ENCODE peak calls at places on chromosomes 13 and 19, in eight cellular contexts. P is stimulated activated CD4-positive, alpha-beta T cell treated with anti-CD3 and anti-CD28 coated beads, Interleukin-1b, Interleukin-23, amount 100 ng/mL, for 4 hours; C is HT-29; Y is lower leg skin; G is NCI-H2227 treated with DMSO at 0.1 percent for 48 hours; Z is T follicular helper cell; U is WERI-Rb-1; A is cardiac muscle cell. Q is an unnamed sample.

GRCh38 chr19:50266896-50267295 is 62.3 kb downstream of the KCNC3 start:
- DNase-seq in P (peak), C (peak), Y (no peak), G (no peak), Z (no peak), U (no peak), A (no peak), Q (no peak)

GRCh38 chr19:37537391-37537947 is 30.7 kb downstream of the ZNF793 start:
- DNase-seq in P (no peak), C (no peak), Y (no peak), G (no peak), Z (no peak), U (no peak), A (no peak), Q (no peak)

GRCh38 chr19:14632286-14632685 is 42.4 kb downstream of the ADGRE3 start:
- DNase-seq in P (no peak), C (peak), Y (no peak), G (no peak), Z (no peak), U (no peak), A (peak), Q (peak)

GRCh38 chr19:51971624-51972023 is 15.0 kb downstream of the ZNF350 start:
- DNase-seq in P (no peak), C (no peak), Y (no peak), G (no peak), Z (no peak), U (peak), A (peak), Q (no peak)

GRCh38 chr13:59545007-59545406 is 618.7 kb downstream of the DIAPH3 start:
- DNase-seq in P (no peak), C (no peak), Y (no peak), G (no peak), Z (no peak), U (peak), A (no peak), Q (no peak)

GRCh38 chr13:100300213-100300612 is 211.3 kb downstream of the PCCA start:
- DNase-seq in P (no peak), C (no peak), Y (no peak), G (peak), Z (no peak), U (no peak), A (no peak), Q (no peak)

GRCh38 chr13:27578121-27579030 is 42.0 kb downstream of the LNX2 start:
- DNase-seq in P (no peak), C (no peak), Y (no peak), G (no peak), Z (no peak), U (no peak), A (no peak), Q (peak)

GRCh38 chr19:12784394-12784870 is 6.9 kb upstream of the JUNB start:
- DNase-seq in P (no peak), C (peak), Y (no peak), G (no peak), Z (no peak), U (no peak), A (no peak), Q (no peak)

GRCh38 chr13:33092422-33092987 is 76.3 kb downstream of the KL start:
- DNase-seq in P (no peak), C (no peak), Y (no peak), G (no peak), Z (no peak), U (no peak), A (no peak), Q (no peak)

GRCh38 chr19:2475018-2475701 is 767 bp upstream of the GADD45B start:
- DNase-seq in P (peak), C (peak), Y (no peak), G (no peak), Z (peak), U (no peak), A (peak), Q (peak)

GRCh38 chr13:50392977-50393376 is 377.7 kb downstream of the KCNRG start:
- DNase-seq in P (no peak), C (no peak), Y (no peak), G (no peak), Z (no peak), U (no peak), A (no peak), Q (no peak)

GRCh38 chr19:1665565-1666047 is 13.2 kb upstream of the TCF3 start:
- DNase-seq in P (no peak), C (no peak), Y (no peak), G (no peak), Z (no peak), U (peak), A (no peak), Q (no peak)

GRCh38 chr13:75762967-75763366 is 126.8 kb downstream of the LMO7 start:
- DNase-seq in P (no peak), C (peak), Y (no peak), G (no peak), Z (no peak), U (no peak), A (no peak), Q (no peak)

GRCh38 chr13:41603917-41604316 is 146.6 kb downstream of the RGCC start:
- DNase-seq in P (no peak), C (peak), Y (no peak), G (no peak), Z (no peak), U (no peak), A (peak), Q (peak)

GRCh38 chr13:99422556-99423220 is 78.6 kb upstream of the TM9SF2 start:
- DNase-seq in P (no peak), C (no peak), Y (no peak), G (no peak), Z (no peak), U (peak), A (no peak), Q (no peak)

GRCh38 chr19:737591-738093 is 13.3 kb upstream of the MISP start:
- DNase-seq in P (peak), C (no peak), Y (no peak), G (peak), Z (peak), U (peak), A (peak), Q (no peak)

GRCh38 chr19:32397736-32398135 is 7.8 kb upstream of the DPY19L3 start:
- DNase-seq in P (no peak), C (no peak), Y (no peak), G (no peak), Z (no peak), U (no peak), A (peak), Q (peak)

GRCh38 chr13:111322001-111322915 is 1.8 kb downstream of the TEX29 start:
- DNase-seq in P (no peak), C (no peak), Y (no peak), G (no peak), Z (no peak), U (no peak), A (no peak), Q (no peak)

GRCh38 chr13:21637296-21637695 is 33.3 kb upstream of the MICU2 start:
- DNase-seq in P (peak), C (peak), Y (peak), G (no peak), Z (no peak), U (no peak), A (peak), Q (peak)

GRCh38 chr13:63381078-63381859 is 1965.6 kb upstream of the PCDH20 start:
- DNase-seq in P (no peak), C (no peak), Y (no peak), G (no peak), Z (no peak), U (no peak), A (no peak), Q (no peak)

GRCh38 chr13:38024431-38024830 is 154.9 kb upstream of the TRPC4 start:
- DNase-seq in P (no peak), C (no peak), Y (no peak), G (no peak), Z (no peak), U (no peak), A (peak), Q (peak)

GRCh38 chr19:53102701-53103140 is 501 bp downstream of the ZNF160 start:
- DNase-seq in P (peak), C (peak), Y (no peak), G (no peak), Z (no peak), U (peak), A (peak), Q (peak)

GRCh38 chr13:95335667-95336066 is 34.4 kb upstream of the ABCC4 start:
- DNase-seq in P (no peak), C (no peak), Y (no peak), G (no peak), Z (no peak), U (no peak), A (no peak), Q (no peak)

GRCh38 chr19:19185853-19186728 is 5.9 kb downstream of the BORCS8 start:
- DNase-seq in P (peak), C (peak), Y (no peak), G (no peak), Z (peak), U (peak), A (peak), Q (no peak)

GRCh38 chr19:9156304-9156703 is 16.1 kb downstream of the ZNF317 start:
- DNase-seq in P (no peak), C (no peak), Y (no peak), G (no peak), Z (no peak), U (no peak), A (no peak), Q (no peak)

GRCh38 chr19:54209748-54210494 is 9.3 kb downstream of the RPS9 start:
- DNase-seq in P (no peak), C (peak), Y (peak), G (peak), Z (no peak), U (no peak), A (peak), Q (peak)

GRCh38 chr13:21913010-21913409 is 242.1 kb downstream of the FGF9 start:
- DNase-seq in P (no peak), C (no peak), Y (no peak), G (no peak), Z (no peak), U (no peak), A (no peak), Q (no peak)

GRCh38 chr19:16585808-16586476 is 13.7 kb upstream of the SLC35E1 start:
- DNase-seq in P (no peak), C (no peak), Y (no peak), G (no peak), Z (no peak), U (no peak), A (no peak), Q (no peak)

GRCh38 chr19:34173145-34173956 is 1.0 kb downstream of the LSM14A start:
- DNase-seq in P (no peak), C (peak), Y (peak), G (peak), Z (no peak), U (no peak), A (peak), Q (no peak)

GRCh38 chr19:289651-290538 is 1.3 kb downstream of the PLPP2 start:
- DNase-seq in P (no peak), C (peak), Y (peak), G (no peak), Z (peak), U (no peak), A (peak), Q (peak)

GRCh38 chr13:29993716-29994488 is 143.5 kb upstream of the UBL3 start:
- DNase-seq in P (no peak), C (no peak), Y (no peak), G (no peak), Z (no peak), U (no peak), A (peak), Q (peak)

GRCh38 chr13:93260591-93260990 is 34.0 kb downstream of the GPC6 start:
- DNase-seq in P (no peak), C (no peak), Y (no peak), G (no peak), Z (no peak), U (no peak), A (peak), Q (no peak)

GRCh38 chr13:109744512-109745051 is 41.8 kb downstream of the IRS2 start:
- DNase-seq in P (no peak), C (peak), Y (no peak), G (peak), Z (no peak), U (no peak), A (peak), Q (peak)

GRCh38 chr19:3359850-3360493 is 6.4 kb upstream of the NFIC start:
- DNase-seq in P (peak), C (no peak), Y (no peak), G (no peak), Z (no peak), U (no peak), A (peak), Q (no peak)

GRCh38 chr19:1756264-1756663 is 3.0 kb downstream of the ONECUT3 start:
- DNase-seq in P (no peak), C (no peak), Y (no peak), G (no peak), Z (no peak), U (no peak), A (no peak), Q (no peak)

GRCh38 chr13:49292742-49293498 is 45.2 kb downstream of the CDADC1 start:
- DNase-seq in P (no peak), C (peak), Y (no peak), G (peak), Z (no peak), U (no peak), A (peak), Q (peak)

GRCh38 chr19:43738780-43739211 is 16.0 kb downstream of the SMG9 start:
- DNase-seq in P (no peak), C (peak), Y (peak), G (no peak), Z (no peak), U (no peak), A (no peak), Q (no peak)

Q was measured in brain microvascular endothelial cell.